ENCODE peak calls at places on chromosomes 7 and 10, in seven cellular contexts. Z, F, X, M, A, O and P are unnamed samples.

GRCh38 chr10:79417266-79417665 is 28.2 kb downstream of the ZCCHC24 start:
- DNase-seq in A (no peak), O (no peak), Z (no peak), X (no peak), M (no peak), F (no peak), P (peak; percentile 52)

GRCh38 chr10:132572545-132572937 is 35.0 kb downstream of the INPP5A start:
- DNase-seq in X (peak; percentile 36), A (peak; percentile 29), O (no peak), F (peak; percentile 44), M (no peak), Z (no peak), P (peak; percentile 56)

GRCh38 chr10:98560585-98560984 is 113.8 kb upstream of the HPS1 start:
- DNase-seq in Z (no peak), X (no peak), F (no peak), A (no peak), O (no peak), M (no peak), P (no peak)

GRCh38 chr10:111207525-111207924 is 130.7 kb downstream of the ADRA2A start:
- DNase-seq in F (no peak), Z (no peak), O (no peak), A (peak; percentile 55), M (no peak), X (no peak), P (no peak)

GRCh38 chr7:129454249-129454551 is 20.0 kb downstream of the STRIP2 start:
- DNase-seq in A (no peak), X (no peak), F (no peak), M (no peak), Z (no peak), O (no peak), P (no peak)

GRCh38 chr7:64639267-64640001 is 26.5 kb upstream of the ZNF107 start:
- DNase-seq in Z (no peak), M (no peak), O (no peak), F (no peak), A (no peak), X (no peak), P (no peak)

GRCh38 chr7:115274-115911 is 77.0 kb upstream of the FAM20C start:
- DNase-seq in F (no peak), A (no peak), O (no peak), Z (no peak), X (no peak), M (no peak), P (peak; percentile 66)

GRCh38 chr10:13351340-13351915 is 3.3 kb upstream of the SEPHS1 start:
- DNase-seq in Z (no peak), X (no peak), O (no peak), F (no peak), A (no peak), M (no peak), P (no peak)

DNA sequence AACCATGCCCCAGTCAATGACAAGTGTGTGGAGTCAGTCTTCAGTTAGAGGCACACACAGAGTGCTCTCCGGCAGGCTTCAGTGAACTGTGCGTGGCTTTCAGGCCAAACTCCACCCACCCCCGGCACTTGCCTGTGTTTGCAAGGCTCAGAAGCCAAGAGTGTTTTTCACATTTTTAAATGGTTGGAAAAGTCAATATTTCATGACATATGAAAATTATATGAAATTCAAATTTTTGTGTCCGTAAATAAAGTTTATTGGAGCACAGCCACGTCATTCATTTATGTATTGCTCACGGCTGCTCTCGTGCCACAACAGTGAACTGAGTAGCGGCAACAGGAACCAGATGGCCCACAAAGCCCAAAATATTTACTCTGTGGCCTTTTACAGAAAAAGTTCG is 104.7 kb downstream of the SFMBT2 start:
- DNase-seq in O (no peak), X (no peak), A (no peak), F (no peak), M (no peak), Z (no peak), P (peak; percentile 75)
- H3K4me3 ChIP-seq in O (no peak overlapping the region), X (no peak overlapping the region), A (no peak overlapping the region), F (no peak overlapping the region), M (no peak overlapping the region), Z (no peak overlapping the region), P (no peak overlapping the region)

DNA sequence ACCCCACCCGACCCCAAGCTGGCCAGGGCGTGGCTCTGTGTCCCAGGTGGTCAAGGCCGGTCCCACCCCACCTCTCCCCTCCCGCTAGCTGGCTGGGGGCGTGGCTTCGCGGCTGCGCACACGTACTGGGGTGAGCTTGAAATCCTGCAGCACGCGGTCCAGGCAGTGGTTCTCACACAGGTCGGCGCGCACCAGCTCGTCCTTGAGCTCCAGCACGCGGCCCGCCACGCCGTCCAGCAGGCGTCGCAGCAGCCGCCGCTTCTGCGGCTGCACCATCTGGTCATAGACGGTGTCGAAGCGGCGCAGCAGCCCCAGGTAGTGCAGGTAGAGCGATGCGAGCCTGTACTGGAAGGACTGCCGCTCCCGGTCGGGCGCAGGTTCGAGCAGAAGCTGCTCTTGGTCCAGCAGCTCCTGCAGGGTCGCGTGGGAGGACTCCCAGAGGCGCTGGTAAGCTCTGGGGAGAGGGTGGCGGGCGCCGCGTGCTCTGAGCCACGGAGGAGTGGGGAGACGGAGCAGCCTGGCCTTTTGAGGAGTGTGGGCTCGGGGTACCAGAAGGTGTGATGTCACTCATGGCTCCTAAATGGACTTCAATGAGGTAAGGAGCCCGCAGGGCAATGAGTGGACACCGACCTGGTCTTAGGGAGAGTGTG is 5.8 kb downstream of the H2BK1 start:
- DNase-seq in A (no peak), F (no peak), Z (no peak), O (no peak), M (no peak), X (no peak), P (no peak)
- TF ChIP-seq CTCF in A (no peak), F (no peak), Z (no peak), O (no peak), M (no peak), X (no peak), P (no peak)

DNA sequence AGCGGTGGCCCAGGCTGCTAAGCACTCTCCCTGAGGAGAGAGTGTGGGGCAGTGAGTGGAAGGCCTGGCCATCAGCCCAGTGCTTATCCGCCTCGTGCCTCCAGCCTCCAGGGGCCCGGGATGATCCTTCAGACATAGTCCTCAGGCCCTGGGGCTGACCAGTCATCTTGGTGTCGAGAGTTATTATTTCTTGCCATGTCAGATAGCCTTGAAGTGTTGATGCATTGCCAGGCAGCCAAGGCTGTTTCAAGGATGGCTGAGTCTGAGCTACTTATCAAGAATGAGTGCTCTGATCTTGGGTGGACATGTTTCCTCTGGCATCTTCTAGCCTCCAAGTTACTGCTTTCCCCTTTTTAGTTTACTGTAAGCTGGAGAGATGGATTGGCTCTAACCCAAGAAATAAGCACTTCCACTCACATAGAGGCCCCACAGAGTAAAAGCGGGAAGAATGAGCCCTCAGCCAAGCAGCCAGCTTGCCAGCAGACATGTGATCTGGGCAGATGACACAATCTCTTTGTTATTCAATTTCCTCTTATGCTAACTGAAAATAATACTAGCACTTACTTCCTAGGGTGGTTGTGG is 136.5 kb upstream of the NAMPT start:
- DNase-seq in A (peak; percentile 58), M (no peak), X (peak; percentile 96), F (no peak), O (peak; percentile 74), Z (peak; percentile 79), P (peak; percentile 92)
- H3K4me1 ChIP-seq in A (peaks cover 76% of the 10 kb centered on the region), M (peaks cover 8% of the 10 kb centered on the region), X (peaks cover 23% of the 10 kb centered on the region), F (peaks cover 50% of the 10 kb centered on the region), O (peaks cover 12% of the 10 kb centered on the region), Z (no peaks in the 10 kb centered on the region), P (peaks cover 42% of the 10 kb centered on the region)

GRCh38 chr7:156667110-156667436 is 26.5 kb downstream of the RNF32 start:
- DNase-seq in Z (no peak), M (no peak), O (no peak), A (no peak), F (no peak), X (no peak), P (no peak)

GRCh38 chr7:156665101-156665500 is 24.5 kb downstream of the RNF32 start:
- DNase-seq in X (peak; percentile 31), F (no peak), Z (no peak), O (no peak), A (no peak), M (no peak), P (no peak)

GRCh38 chr7:156666368-156667109 is 26.0 kb downstream of the RNF32 start:
- DNase-seq in Z (no peak), O (no peak), X (peak; percentile 14), A (no peak), M (peak; percentile 91), F (no peak), P (no peak)

GRCh38 chr7:156669035-156669828 is 28.7 kb downstream of the RNF32 start:
- DNase-seq in F (no peak), Z (no peak), A (no peak), X (no peak), M (no peak), O (no peak), P (no peak)

GRCh38 chr7:156668130-156668741 is 27.7 kb downstream of the RNF32 start:
- DNase-seq in A (no peak), X (no peak), O (no peak), M (peak; percentile 59), F (no peak), Z (no peak), P (no peak)
- H3K4me3 ChIP-seq in A (no peak overlapping the region), X (no peak overlapping the region), O (no peak overlapping the region), M (no peak overlapping the region), F (no peak overlapping the region), Z (no peak overlapping the region), P (no peak overlapping the region)

DNA sequence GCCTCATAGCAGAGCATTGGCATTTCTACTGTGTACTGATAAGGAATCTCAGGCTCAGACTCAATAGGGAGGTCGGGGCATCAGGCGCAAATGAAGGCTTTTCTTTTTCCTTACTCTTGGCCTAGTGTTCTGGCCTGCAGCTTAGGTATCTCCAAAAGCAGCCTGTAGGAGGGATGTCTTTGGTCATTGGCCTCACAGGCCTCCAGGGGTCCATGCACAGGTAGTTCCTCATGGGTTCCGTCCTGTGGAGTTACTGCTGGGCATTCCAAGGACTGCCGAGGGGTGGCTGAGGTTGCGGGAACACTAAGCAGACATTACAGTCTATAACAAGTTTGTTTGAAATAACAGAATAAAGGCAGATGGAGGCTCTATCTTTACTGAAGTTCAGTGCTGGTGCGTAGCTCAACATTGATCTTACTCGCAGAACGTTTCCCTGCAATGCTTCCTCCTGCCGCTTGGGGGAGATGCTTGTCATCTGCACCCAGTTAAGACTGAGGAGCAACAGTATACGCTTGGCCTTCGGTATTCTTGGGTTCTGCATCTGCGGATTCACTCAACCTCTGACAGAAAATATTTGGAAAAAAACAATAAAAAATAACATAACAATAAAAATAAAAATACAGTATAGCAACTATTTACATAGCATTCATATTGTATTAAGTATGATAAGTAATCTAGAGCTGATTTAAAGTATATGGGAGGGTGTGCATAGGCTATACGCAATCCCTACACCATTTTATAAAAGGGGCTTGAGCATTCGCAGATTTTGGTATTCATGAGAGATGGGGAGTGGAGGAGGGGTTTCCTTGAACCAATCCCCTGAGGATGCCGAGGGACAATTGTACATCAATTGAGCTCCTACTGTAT is 58.9 kb downstream of the SH2D4B start:
- DNase-seq in M (peak; percentile 54), Z (no peak), A (peak; percentile 32), F (peak; percentile 73), X (peak; percentile 29), O (no peak), P (peak; percentile 55)
- TF ChIP-seq CTCF in M (peak; percentile 73), Z (peak; percentile 28), A (peak; percentile 63), F (peak; percentile 44), X (peak; percentile 87), O (peak; percentile 54), P (no peak)

DNA sequence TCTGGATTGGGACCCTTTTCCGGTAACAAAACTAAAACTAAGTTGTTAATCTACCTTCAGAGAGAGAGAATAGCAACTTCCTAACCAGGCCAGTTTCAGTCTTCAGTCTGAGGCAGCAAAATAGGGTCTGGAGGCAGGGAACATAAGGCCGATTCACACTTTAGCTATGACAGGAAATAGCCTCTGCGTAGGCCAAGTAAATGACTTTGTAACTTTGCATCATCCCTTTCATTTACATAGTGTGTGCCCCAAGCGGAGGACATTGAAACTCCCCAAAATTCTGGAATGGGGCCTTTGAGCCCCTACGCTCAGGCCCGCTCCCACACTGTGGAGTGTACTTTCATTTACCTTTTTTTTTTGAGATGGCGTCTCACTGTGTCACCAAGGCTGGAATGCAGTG is 1.7 kb upstream of the UPP1 start:
- DNase-seq in Z (no peak), X (peak; percentile 88), M (no peak), F (no peak), A (no peak), O (no peak), P (no peak)
- H3K4me1 ChIP-seq in Z (peaks cover 6% of the 10 kb centered on the region), X (peaks cover 28% of the 10 kb centered on the region), M (peaks cover 34% of the 10 kb centered on the region), F (peaks cover 66% of the 10 kb centered on the region), A (peaks cover 20% of the 10 kb centered on the region), O (peaks cover 9% of the 10 kb centered on the region), P (no peaks in the 10 kb centered on the region)